ENCODE peak calls at places on chromosomes 1 and 21, in five cellular contexts. J is GM23338, T is PC-3, Q is OCI-LY7, B is MM.1S. Z is an unnamed sample. For H3K79me2, the result is how much of the 10 kb centered on the place peaks cover.

GRCh38 chr21:34812510-34813265 is 143.9 kb downstream of the CLIC6 start:
- DNase-seq in Q (no peak), T (peak), B (no peak), J (no peak), Z (peak)

GRCh38 chr1:72284398-72285073 is 2.2 kb upstream of the NEGR1 start:
- DNase-seq in B (peak), J (peak), T (peak), Q (no peak), Z (peak)

GRCh38 chr1:226424228-226425003 is 16.5 kb upstream of the PARP1 start:
- DNase-seq in T (peak), B (peak), Q (peak), J (peak), Z (peak)

GRCh38 chr1:29958271-29958670 is 721.9 kb downstream of the PTPRU start:
- DNase-seq in T (no peak), J (no peak), B (no peak), Q (no peak), Z (no peak)

GRCh38 chr1:27760411-27760810 is 12.6 kb upstream of the STX12 start:
- DNase-seq in T (no peak), J (peak), Q (no peak), B (no peak), Z (no peak)

GRCh38 chr1:192147221-192147620 is 11.0 kb upstream of the RGS18 start:
- DNase-seq in Q (no peak), J (no peak), T (no peak), B (no peak), Z (no peak)

GRCh38 chr1:182015360-182015759 is 46.2 kb downstream of the ZNF648 start:
- DNase-seq in B (no peak), J (peak), Q (no peak), T (no peak), Z (peak)

GRCh38 chr1:66302810-66303209 is 231.1 kb upstream of the SGIP1 start:
- DNase-seq in J (no peak), Q (no peak), B (no peak), T (peak), Z (no peak)

GRCh38 chr1:24929091-24929875 is 793 bp downstream of the RUNX3 start:
- DNase-seq in T (peak), Q (peak), B (peak), J (peak), Z (peak)

GRCh38 chr1:232624892-232625291 is 5.0 kb downstream of the SIPA1L2 start:
- DNase-seq in T (peak), J (no peak), Q (no peak), B (no peak), Z (peak)

GRCh38 chr1:59543211-59543668 is 246.3 kb downstream of the FGGY start:
- DNase-seq in Q (no peak), B (no peak), T (no peak), J (no peak), Z (no peak)

GRCh38 chr1:5990913-5991783 is 1.1 kb downstream of the NPHP4 start:
- DNase-seq in T (peak), B (peak), Q (peak), J (peak), Z (peak)

GRCh38 chr1:27559466-27560030 is 44.4 kb downstream of the AHDC1 start:
- DNase-seq in Q (no peak), J (no peak), T (no peak), B (no peak), Z (no peak)

GRCh38 chr1:99648107-99648506 is 2.2 kb downstream of the PALMD start:
- DNase-seq in Q (no peak), J (no peak), T (peak), B (no peak), Z (peak)

GRCh38 chr1:6171546-6172124 is 8.5 kb downstream of the CHD5 start:
- DNase-seq in Q (peak), T (peak), B (no peak), J (peak), Z (peak)

GRCh38 chr1:15029036-15029435 is 124.5 kb upstream of the TMEM51 start:
- DNase-seq in J (no peak), B (no peak), T (no peak), Q (no peak), Z (no peak)

GRCh38 chr1:172951728-172952365 is 98.9 kb downstream of the TNFSF18 start:
- DNase-seq in B (peak), T (peak), J (no peak), Q (no peak), Z (peak)

GRCh38 chr1:155487537-155487936 is 75.1 kb downstream of the ASH1L start:
- DNase-seq in Q (no peak), T (no peak), B (no peak), J (no peak), Z (no peak)

GRCh38 chr1:14928412-14928811 is 225.1 kb upstream of the TMEM51 start:
- DNase-seq in B (no peak), T (no peak), J (no peak), Q (no peak), Z (no peak)

GRCh38 chr21:16308269-16308668 is 578.5 kb downstream of the USP25 start:
- DNase-seq in B (peak), J (no peak), T (no peak), Q (no peak), Z (peak)

DNA sequence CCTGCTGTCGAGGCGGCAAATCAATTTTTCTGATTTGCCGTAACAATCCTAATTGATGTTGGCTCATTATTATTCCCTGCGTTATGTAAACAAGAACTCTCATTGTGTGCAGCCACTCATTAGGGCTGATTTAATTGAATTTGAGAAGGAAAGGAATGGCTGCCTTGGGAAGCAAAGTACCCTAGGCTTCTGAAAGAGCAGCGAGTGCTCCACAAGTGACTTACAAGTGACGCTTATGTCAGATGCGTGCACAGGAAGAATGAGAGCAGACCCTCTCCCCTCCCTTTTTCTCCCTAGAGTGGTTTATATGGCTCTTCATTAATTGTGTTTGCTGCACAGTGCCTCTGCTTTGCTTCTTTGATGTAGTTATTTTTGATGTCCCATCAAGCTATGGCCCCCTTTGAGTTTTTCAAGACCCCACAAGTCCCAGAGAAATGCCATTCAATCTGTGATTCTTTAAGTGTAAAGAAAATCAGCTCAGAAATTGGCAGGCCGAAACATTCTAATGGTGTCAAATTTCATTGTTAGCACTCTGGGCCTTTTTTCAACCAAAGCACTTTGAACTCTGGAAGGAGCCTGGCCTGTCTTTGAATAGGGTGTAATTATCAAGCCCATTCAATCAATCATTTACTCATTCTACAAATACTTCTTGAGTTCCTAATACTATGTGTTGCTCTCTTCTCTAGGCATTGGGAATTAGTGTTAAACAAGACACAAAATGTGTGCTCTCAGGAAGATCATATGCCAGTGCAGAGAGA is 86.8 kb upstream of the VAV3 start:
- DNase-seq in B (no peak), T (no peak), J (peak), Q (no peak), Z (no peak)
- H3K27ac ChIP-seq in B (no peak), T (no peak), J (no peak), Q (no peak), Z (no peak)

GRCh38 chr1:1559066-1559465 is 15.6 kb downstream of the SSU72 start:
- DNase-seq in J (no peak), T (no peak), B (no peak), Q (no peak), Z (no peak)
- H3K79me2 ChIP-seq in J (under half), T (half or more), B (under half), Q (under half), Z (half or more)

GRCh38 chr1:156670791-156671190 is 6.4 kb downstream of the NES start:
- DNase-seq in T (no peak), J (no peak), B (no peak), Q (no peak), Z (no peak)
- TF ChIP-seq EZH2phosphoT487 in T (no peak), J (no peak), B (no peak), Q (no peak), Z (no peak)

DNA sequence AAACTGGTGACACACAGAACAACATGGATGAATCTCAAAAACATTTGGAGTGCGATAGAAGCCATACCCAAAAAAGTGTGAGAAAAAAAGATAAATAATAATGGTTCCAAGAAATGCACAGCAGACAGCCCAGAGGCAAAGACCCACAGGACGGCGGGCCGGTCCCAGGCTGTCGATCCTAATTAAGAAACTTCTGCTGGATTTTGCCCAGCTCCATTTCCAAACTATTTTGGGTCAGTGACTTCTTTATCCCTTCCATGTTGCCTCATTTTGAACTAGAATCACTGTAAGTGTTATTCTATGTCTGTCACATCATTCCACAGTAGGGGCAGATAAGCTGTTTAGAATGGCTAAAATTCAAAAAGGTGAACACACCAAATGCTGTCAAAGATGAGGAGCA is 7.8 kb downstream of the NBPF1 start:
- DNase-seq in T (no peak), J (no peak), B (no peak), Q (no peak), Z (no peak)
- H3K27ac ChIP-seq in T (peak), J (no peak), B (no peak), Q (no peak), Z (no peak)

GRCh38 chr1:207223162-207223561 is 98.3 kb upstream of the CD55 start:
- DNase-seq in Q (no peak), T (peak), B (no peak), J (no peak), Z (no peak)

GRCh38 chr1:207221934-207222351 is 99.5 kb upstream of the CD55 start:
- DNase-seq in T (peak), B (no peak), J (no peak), Q (no peak), Z (peak)

GRCh38 chr1:207224666-207225065 is 96.8 kb upstream of the CD55 start:
- DNase-seq in Q (no peak), B (no peak), T (no peak), J (no peak), Z (no peak)

GRCh38 chr1:207228987-207229386 is 92.5 kb upstream of the CD55 start:
- DNase-seq in Q (no peak), T (no peak), B (no peak), J (no peak), Z (no peak)

DNA sequence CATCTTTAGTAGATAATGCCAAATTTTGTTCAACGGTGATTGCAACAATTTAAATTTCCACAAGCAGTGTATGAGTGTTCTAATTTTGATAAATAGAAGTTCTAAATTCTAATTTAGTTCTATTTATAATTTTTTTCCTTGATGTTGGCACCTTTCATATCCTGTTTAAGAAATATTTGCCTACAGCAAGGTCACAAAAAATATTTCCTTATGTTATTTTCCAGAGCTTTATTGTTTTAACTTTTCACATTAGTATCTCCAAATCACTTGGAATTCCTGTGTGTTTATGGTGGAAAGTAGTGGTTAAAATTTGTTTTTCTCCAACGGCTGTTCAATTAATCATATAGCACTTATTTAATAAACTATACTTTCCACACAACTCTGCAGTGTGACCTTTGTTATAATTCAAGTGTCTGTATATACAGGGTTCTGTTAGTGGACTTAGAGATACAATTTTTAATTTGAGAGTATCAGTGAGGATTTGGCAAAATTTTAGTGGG is 94.3 kb upstream of the CD55 start:
- DNase-seq in B (no peak), J (no peak), T (no peak), Q (no peak), Z (no peak)
- H3K79me2 ChIP-seq in B (under half), J (under half), T (under half), Q (under half), Z (under half)

GRCh38 chr1:215830221-215830620 is 263.1 kb downstream of the KCTD3 start:
- DNase-seq in T (no peak), Q (no peak), J (no peak), B (no peak), Z (no peak)
- TF ChIP-seq EZH2phosphoT487 in T (no peak), Q (no peak), J (no peak), B (no peak), Z (no peak)

GRCh38 chr1:9891207-9891606 is 18.9 kb downstream of the CTNNBIP1 start:
- DNase-seq in J (no peak), Q (no peak), T (peak), B (no peak), Z (peak)
- H3K27ac ChIP-seq in J (no peak), Q (no peak), T (peak), B (no peak), Z (no peak)

GRCh38 chr1:93878501-93878888 is 511 bp downstream of the DNTTIP2 start:
- DNase-seq in Q (peak), T (peak), B (peak), J (peak), Z (peak)

GRCh38 chr1:93877529-93877928 is 1.5 kb downstream of the DNTTIP2 start:
- DNase-seq in T (no peak), B (no peak), J (no peak), Q (no peak), Z (no peak)

GRCh38 chr1:93874025-93874651 is 4.9 kb downstream of the DNTTIP2 start:
- DNase-seq in Q (peak), J (peak), B (no peak), T (peak), Z (peak)

GRCh38 chr1:93878889-93879586 is at the start of gene DNTTIP2:
- DNase-seq in J (peak), T (peak), B (peak), Q (peak), Z (peak)

DNA sequence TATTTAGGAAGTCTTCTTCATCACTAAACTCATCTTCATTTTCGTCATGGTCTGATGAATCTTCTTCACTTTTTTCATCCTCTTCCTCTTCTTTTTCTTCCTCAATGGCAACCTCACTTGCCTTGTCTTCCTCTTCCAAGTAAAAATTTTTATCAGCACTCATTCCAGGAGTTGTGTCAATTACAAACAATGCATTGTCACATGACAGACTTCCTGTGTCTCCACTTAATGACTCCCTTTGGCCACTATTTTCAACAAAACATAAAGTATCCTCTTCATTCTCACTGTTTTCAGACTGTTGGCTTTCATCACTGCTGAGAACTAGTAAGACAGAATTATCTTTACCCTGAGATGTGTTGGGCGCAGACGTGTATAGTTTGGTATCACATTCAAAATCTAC is 2.7 kb downstream of the DNTTIP2 start:
- DNase-seq in Q (no peak), B (no peak), T (no peak), J (no peak), Z (no peak)
- H3K79me2 ChIP-seq in Q (half or more), B (under half), T (half or more), J (under half), Z (half or more)

DNA sequence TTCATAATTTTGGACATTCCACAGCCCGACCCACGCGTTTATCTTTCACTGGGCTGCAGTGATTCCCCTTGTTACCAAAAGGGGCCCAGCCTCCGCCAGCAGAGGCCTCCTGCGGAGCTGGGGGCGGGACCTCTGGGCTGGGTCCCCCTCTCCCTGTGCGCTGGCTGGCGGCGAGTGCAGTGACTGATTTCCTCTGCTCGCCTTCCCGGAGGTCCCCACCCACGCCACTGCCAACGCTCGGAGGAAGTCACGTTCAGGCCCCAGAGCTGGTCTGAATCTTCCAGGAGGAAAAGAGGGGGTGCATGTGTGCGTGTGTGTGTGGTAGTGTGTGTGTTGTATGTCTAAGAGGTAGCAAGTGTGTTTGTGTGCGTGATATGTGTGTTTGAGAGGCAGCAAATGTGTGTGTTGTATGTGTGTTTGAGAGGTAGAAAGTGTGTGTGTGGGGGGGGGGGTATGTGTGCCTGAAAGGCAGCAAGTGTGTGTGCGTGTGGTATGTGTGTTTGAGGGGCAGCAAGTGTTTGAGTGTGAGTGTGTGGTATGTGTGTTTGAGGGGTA is 35.0 kb upstream of the JAK1 start:
- DNase-seq in J (peak), Q (no peak), B (no peak), T (no peak), Z (peak)
- TF ChIP-seq EZH2phosphoT487 in J (no peak), Q (no peak), B (no peak), T (no peak), Z (no peak)

DNA sequence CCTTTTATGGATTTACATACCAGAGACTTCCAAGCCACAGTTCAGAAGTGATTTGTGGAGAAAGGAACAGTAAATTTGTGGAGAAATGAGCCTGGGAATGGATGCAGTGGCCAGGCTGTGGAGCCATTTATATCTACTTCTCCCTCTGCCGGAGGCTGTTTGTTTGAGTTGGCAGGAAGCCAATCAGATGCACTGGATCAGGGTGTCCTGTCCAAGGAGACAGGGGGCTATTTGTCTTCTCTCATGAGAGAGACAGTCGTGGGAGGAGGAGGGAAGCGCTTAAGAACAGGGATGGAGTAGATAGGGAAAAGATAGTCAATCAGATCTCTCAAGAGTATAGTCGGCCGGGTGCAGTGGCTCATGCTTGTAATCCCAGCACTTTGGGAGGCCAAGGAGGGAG is 2.8 kb upstream of the HAPLN2 start:
- DNase-seq in J (no peak), Q (no peak), B (no peak), T (peak), Z (peak)
- H3K27ac ChIP-seq in J (no peak), Q (no peak), B (no peak), T (no peak), Z (no peak)

Z was measured in GM23248.